ENCODE peak calls at places on chromosomes 7 and 10, in six cellular contexts. Z is GM13976, U is lung, P is ACHN, T is spleen, K is EL. Y is an unnamed sample.

GRCh38 chr7:100735730-100736129 is 2.3 kb downstream of the ZAN start:
- DNase-seq in Z (no peak), U (no peak), P (no peak), T (no peak), K (no peak), Y (no peak)

GRCh38 chr7:311131-311680 is 21.2 kb downstream of the FOXL3 start:
- DNase-seq in Z (no peak), U (no peak), P (no peak), T (peak), K (no peak), Y (no peak)

GRCh38 chr7:1466524-1467271 is 7.4 kb upstream of the MICALL2 start:
- DNase-seq in Z (no peak), U (peak), P (peak), T (peak), K (peak), Y (peak)

GRCh38 chr7:88361357-88361756 is 54.7 kb upstream of the STEAP4 start:
- DNase-seq in Z (no peak), U (no peak), P (no peak), T (no peak), K (no peak), Y (no peak)

GRCh38 chr10:129025774-129026173 is 441.3 kb upstream of the MGMT start:
- DNase-seq in Z (no peak), U (no peak), P (no peak), T (peak), K (no peak), Y (no peak)

GRCh38 chr10:4801405-4801804 is 24.6 kb upstream of the AKR1E2 start:
- DNase-seq in Z (no peak), U (no peak), P (no peak), T (no peak), K (no peak), Y (no peak)

GRCh38 chr7:81791578-81792524 is 22.0 kb upstream of the HGF start:
- DNase-seq in Z (no peak), U (no peak), P (no peak), T (no peak), K (no peak), Y (no peak)

GRCh38 chr7:84142726-84143125 is 51.9 kb downstream of the SEMA3A start:
- DNase-seq in Z (no peak), U (no peak), P (no peak), T (no peak), K (no peak), Y (no peak)

GRCh38 chr10:132708936-132709335 is 77.0 kb downstream of the NKX6-2 start:
- DNase-seq in Z (no peak), U (no peak), P (no peak), T (peak), K (no peak), Y (no peak)

GRCh38 chr10:6578221-6579192 is 1.6 kb downstream of the PRKCQ start:
- DNase-seq in Z (no peak), U (no peak), P (no peak), T (no peak), K (no peak), Y (no peak)

GRCh38 chr7:43779032-43779812 is 20.7 kb downstream of the BLVRA start:
- DNase-seq in Z (no peak), U (no peak), P (no peak), T (no peak), K (no peak), Y (no peak)

GRCh38 chr7:72087926-72088325 is 324.2 kb downstream of the CALN1 start:
- DNase-seq in Z (no peak), U (no peak), P (no peak), T (no peak), K (no peak), Y (no peak)

GRCh38 chr7:139771001-139771956 is 6.5 kb downstream of the HIPK2 start:
- DNase-seq in Z (no peak), U (no peak), P (peak), T (no peak), K (peak), Y (no peak)

GRCh38 chr10:101768791-101769170 is 7.1 kb downstream of the FGF8 start:
- DNase-seq in Z (no peak), U (no peak), P (no peak), T (no peak), K (no peak), Y (no peak)

GRCh38 chr7:134532155-134533089 is 5.1 kb downstream of the AKR1B10 start:
- DNase-seq in Z (no peak), U (no peak), P (no peak), T (no peak), K (no peak), Y (no peak)

GRCh38 chr10:75293456-75293840 is 57.7 kb upstream of the COMTD1 start:
- DNase-seq in Z (no peak), U (no peak), P (no peak), T (no peak), K (no peak), Y (no peak)

GRCh38 chr7:37433166-37433565 is 15.5 kb downstream of the ELMO1 start:
- DNase-seq in Z (no peak), U (no peak), P (peak), T (no peak), K (no peak), Y (no peak)

GRCh38 chr7:29270579-29270978 is 76.0 kb downstream of the CHN2 start:
- DNase-seq in Z (no peak), U (no peak), P (no peak), T (no peak), K (no peak), Y (no peak)

GRCh38 chr7:102132209-102132752 is 154.4 kb upstream of the SH2B2 start:
- DNase-seq in Z (no peak), U (no peak), P (no peak), T (peak), K (no peak), Y (no peak)

GRCh38 chr10:69239816-69240434 is 19.8 kb downstream of the HKDC1 start:
- DNase-seq in Z (no peak), U (no peak), P (no peak), T (peak), K (peak), Y (no peak)

GRCh38 chr7:98418271-98418635 is 17.4 kb upstream of the BAIAP2L1 start:
- DNase-seq in Z (no peak), U (no peak), P (no peak), T (peak), K (peak), Y (no peak)

GRCh38 chr10:104835422-104835821 is 194.3 kb downstream of the SORCS3 start:
- DNase-seq in Z (no peak), U (no peak), P (no peak), T (no peak), K (no peak), Y (no peak)

GRCh38 chr7:41183741-41184140 is 519.1 kb downstream of the INHBA start:
- DNase-seq in Z (no peak), U (no peak), P (no peak), T (no peak), K (no peak), Y (no peak)

GRCh38 chr7:94183289-94183749 is 179.2 kb upstream of the BET1 start:
- DNase-seq in Z (no peak), U (no peak), P (peak), T (no peak), K (peak), Y (no peak)

GRCh38 chr7:124322561-124322960 is 289.7 kb upstream of the TMEM229A start:
- DNase-seq in Z (no peak), U (no peak), P (no peak), T (no peak), K (peak), Y (no peak)

GRCh38 chr10:23088609-23089008 is 6.8 kb upstream of the MSRB2 start:
- DNase-seq in Z (no peak), U (no peak), P (no peak), T (no peak), K (peak), Y (no peak)

GRCh38 chr10:10138685-10139084 is 879.0 kb upstream of the CELF2 start:
- DNase-seq in Z (no peak), U (no peak), P (peak), T (no peak), K (peak), Y (no peak)

GRCh38 chr10:49610735-49611165 is 640 bp downstream of the SLC18A3 start:
- DNase-seq in Z (no peak), U (no peak), P (no peak), T (peak), K (no peak), Y (no peak)

GRCh38 chr7:84188811-84189405 is 5.7 kb downstream of the SEMA3A start:
- DNase-seq in Z (no peak), U (no peak), P (peak), T (no peak), K (peak), Y (no peak)

GRCh38 chr10:124740374-124741280 is 3.6 kb downstream of the FAM53B start:
- DNase-seq in Z (peak), U (peak), P (no peak), T (peak), K (peak), Y (no peak)

Y was measured in glutamatergic neuron.